ENCODE peak calls at places on chromosome 16, in seven cellular contexts. W is cardiac septum; S is upper lobe of left lung; Q is H9; K is central memory CD8-positive, alpha-beta T cell; R is activated naive CD4-positive, alpha-beta T cell; P is transverse colon. V is an unnamed sample.

GRCh38 chr16:7614022-7614795 is 281.6 kb downstream of the RBFOX1 start:
- DNase-seq in K (no peak), S (no peak), Q (no peak), W (no peak), R (no peak), P (no peak), V (no peak)

GRCh38 chr16:57899771-57900661 is 70.9 kb downstream of the CNGB1 start:
- DNase-seq in R (peak), S (no peak), P (peak), Q (peak), W (peak), K (peak), V (peak)

GRCh38 chr16:88464447-88465318 is 11.6 kb downstream of the ZFPM1 start:
- DNase-seq in P (no peak), W (no peak), K (no peak), R (no peak), Q (no peak), S (no peak), V (no peak)

GRCh38 chr16:25586826-25587225 is 104.9 kb upstream of the HS3ST4 start:
- DNase-seq in R (no peak), K (no peak), S (no peak), P (no peak), W (no peak), Q (no peak), V (no peak)

GRCh38 chr16:14205666-14206065 is 134.5 kb downstream of the MRTFB start:
- DNase-seq in R (no peak), Q (no peak), K (no peak), S (no peak), P (no peak), W (no peak), V (no peak)

GRCh38 chr16:85778873-85779272 is 20.5 kb downstream of the EMC8 start:
- DNase-seq in S (no peak), P (no peak), R (no peak), Q (no peak), K (no peak), W (no peak), V (no peak)

GRCh38 chr16:88007321-88007731 is 56.1 kb downstream of the BANP start:
- DNase-seq in P (no peak), W (peak), S (no peak), K (no peak), R (no peak), Q (no peak), V (no peak)

GRCh38 chr16:50025544-50025931 is 513 bp downstream of the CNEP1R1 start:
- DNase-seq in K (peak), P (peak), W (no peak), R (no peak), S (no peak), Q (no peak), V (peak)

GRCh38 chr16:67641779-67642708 is 2.9 kb upstream of the CARMIL2 start:
- DNase-seq in Q (no peak), P (no peak), R (no peak), S (no peak), K (no peak), W (peak), V (peak)

GRCh38 chr16:4116328-4117249 is at the start of gene ADCY9:
- DNase-seq in W (peak), S (peak), R (peak), P (peak), Q (peak), K (peak), V (peak)

GRCh38 chr16:1158456-1159324 is 5.8 kb downstream of the CACNA1H start:
- DNase-seq in Q (no peak), W (no peak), K (no peak), R (no peak), S (peak), P (peak), V (no peak)

GRCh38 chr16:13419589-13419988 is 500.4 kb upstream of the ERCC4 start:
- DNase-seq in S (no peak), R (no peak), K (no peak), W (no peak), P (no peak), Q (no peak), V (no peak)

GRCh38 chr16:77043076-77043475 is 147.9 kb upstream of the MON1B start:
- DNase-seq in R (no peak), W (no peak), Q (no peak), P (no peak), S (no peak), K (no peak), V (no peak)

GRCh38 chr16:67372664-67373063 is 20.6 kb downstream of the TPPP3 start:
- DNase-seq in P (no peak), S (no peak), Q (no peak), W (no peak), K (no peak), R (no peak), V (no peak)

GRCh38 chr16:72285728-72286127 is 113.8 kb upstream of the PMFBP1 start:
- DNase-seq in R (no peak), K (no peak), W (no peak), P (no peak), S (no peak), Q (no peak), V (no peak)

GRCh38 chr16:24737391-24737871 is 8.0 kb downstream of the TNRC6A start:
- DNase-seq in K (no peak), W (no peak), P (no peak), S (no peak), R (no peak), Q (no peak), V (no peak)

GRCh38 chr16:1363501-1364041 is 11.8 kb downstream of the GNPTG start:
- DNase-seq in S (peak), W (peak), P (peak), Q (peak), K (peak), R (peak), V (peak)

GRCh38 chr16:23072084-23072599 is 77.1 kb downstream of the USP31 start:
- DNase-seq in R (no peak), Q (no peak), S (peak), P (peak), W (peak), K (no peak), V (peak)

GRCh38 chr16:87965973-87966667 is 14.9 kb downstream of the BANP start:
- DNase-seq in S (no peak), Q (no peak), W (no peak), K (no peak), R (no peak), P (no peak), V (no peak)

GRCh38 chr16:86970279-86970678 is 346.9 kb downstream of the C16orf95 start:
- DNase-seq in K (no peak), R (no peak), W (no peak), S (no peak), P (no peak), Q (no peak), V (no peak)

GRCh38 chr16:48533931-48534330 is 76.0 kb downstream of the N4BP1 start:
- DNase-seq in K (no peak), S (no peak), P (no peak), Q (peak), W (no peak), R (no peak), V (no peak)

GRCh38 chr16:24151482-24151939 is 104.6 kb upstream of the CACNG3 start:
- DNase-seq in K (no peak), R (no peak), W (no peak), P (no peak), S (no peak), Q (no peak), V (no peak)

GRCh38 chr16:31568577-31569359 is 41.1 kb downstream of the AHSP start:
- DNase-seq in W (no peak), P (peak), Q (peak), K (no peak), R (no peak), S (peak), V (peak)

GRCh38 chr16:278863-279366 is 1.5 kb upstream of the ARHGDIG start:
- DNase-seq in S (peak), Q (no peak), P (no peak), R (no peak), K (no peak), W (no peak), V (peak)

GRCh38 chr16:72299684-72300243 is 127.8 kb upstream of the PMFBP1 start:
- DNase-seq in S (no peak), Q (no peak), R (no peak), P (no peak), W (no peak), K (no peak), V (peak)

GRCh38 chr16:55282441-55282840 is 41.6 kb upstream of the IRX6 start:
- DNase-seq in R (no peak), Q (no peak), W (no peak), P (no peak), S (no peak), K (no peak), V (no peak)

GRCh38 chr16:27520982-27521673 is 28.6 kb downstream of the GTF3C1 start:
- DNase-seq in P (no peak), R (no peak), Q (no peak), K (no peak), S (no peak), W (peak), V (no peak)

GRCh38 chr16:47731252-47731651 is 270.1 kb downstream of the PHKB start:
- DNase-seq in Q (no peak), K (no peak), S (no peak), W (no peak), R (no peak), P (no peak), V (no peak)

GRCh38 chr16:87922250-87922871 is 14.0 kb downstream of the CA5A start:
- DNase-seq in P (no peak), S (no peak), K (no peak), W (no peak), Q (no peak), R (no peak), V (no peak)

GRCh38 chr16:54842743-54843423 is 87.8 kb upstream of the IRX5 start:
- DNase-seq in R (no peak), W (no peak), P (no peak), S (no peak), Q (no peak), K (no peak), V (no peak)

GRCh38 chr16:58755989-58756649 is 22.0 kb upstream of the GOT2 start:
- DNase-seq in K (peak), P (peak), Q (peak), W (peak), R (peak), S (no peak), V (peak)

GRCh38 chr16:74499114-74499513 is 77.8 kb upstream of the CLEC18B start:
- DNase-seq in P (no peak), R (no peak), W (no peak), Q (no peak), K (no peak), S (no peak), V (no peak)

GRCh38 chr16:74991593-74992403 is 6.9 kb upstream of the WDR59 start:
- DNase-seq in K (no peak), Q (no peak), W (no peak), P (no peak), R (no peak), S (no peak), V (peak)

GRCh38 chr16:29858149-29858899 is 4.7 kb downstream of the CDIPT start:
- DNase-seq in S (no peak), K (no peak), P (no peak), R (no peak), W (no peak), Q (no peak), V (no peak)

GRCh38 chr16:65342231-65342866 is 220.5 kb upstream of the CDH11 start:
- DNase-seq in W (no peak), R (no peak), K (no peak), P (no peak), Q (no peak), S (no peak), V (no peak)

V was measured in small intestine.